ENCODE peak calls at places on chromosomes 11 and 22, in seven cellular contexts. Z is AG04450; B is colonic mucosa; A is CD4-positive, alpha-beta T cell; J is effector memory CD4-positive, alpha-beta T cell; R is PC-3; M is lower lobe of right lung. V is an unnamed sample.

GRCh38 chr11:126419801-126420729 is 64.6 kb downstream of the ST3GAL4 start:
- DNase-seq in Z (no peak), B (no peak), A (no peak), J (no peak), R (no peak), M (peak), V (no peak)

GRCh38 chr11:76443254-76443935 is 1.4 kb upstream of the EMSY start:
- DNase-seq in Z (no peak), B (no peak), A (no peak), J (no peak), R (peak), M (no peak), V (no peak)

GRCh38 chr11:62479631-62480201 is 60.9 kb downstream of the SCGB1A1 start:
- DNase-seq in Z (no peak), B (no peak), A (no peak), J (no peak), R (no peak), M (no peak), V (no peak)

GRCh38 chr11:73344191-73344607 is 32.0 kb upstream of the RELT start:
- DNase-seq in Z (no peak), B (no peak), A (no peak), J (no peak), R (no peak), M (no peak), V (peak)

GRCh38 chr11:120272303-120272702 is 32.4 kb downstream of the POU2F3 start:
- DNase-seq in Z (no peak), B (no peak), A (no peak), J (no peak), R (peak), M (no peak), V (no peak)

GRCh38 chr11:68120212-68121066 is 749 bp downstream of the CHKA start:
- DNase-seq in Z (no peak), B (peak), A (peak), J (peak), R (peak), M (peak), V (peak)

GRCh38 chr22:40040927-40041326 is 46.2 kb downstream of the FAM83F start:
- DNase-seq in Z (no peak), B (no peak), A (no peak), J (no peak), R (peak), M (no peak), V (no peak)

GRCh38 chr11:95230054-95231034 is 658 bp downstream of the SESN3 start:
- DNase-seq in Z (no peak), B (peak), A (peak), J (peak), R (no peak), M (no peak), V (no peak)

GRCh38 chr22:25935266-25936058 is 193.5 kb downstream of the MYO18B start:
- DNase-seq in Z (no peak), B (no peak), A (no peak), J (no peak), R (no peak), M (no peak), V (no peak)

GRCh38 chr11:17581036-17581731 is 34.1 kb downstream of the OTOG start:
- DNase-seq in Z (no peak), B (no peak), A (no peak), J (no peak), R (no peak), M (no peak), V (no peak)

GRCh38 chr11:30585067-30585891 is 874 bp downstream of the MPPED2 start:
- DNase-seq in Z (no peak), B (no peak), A (no peak), J (no peak), R (no peak), M (peak), V (peak)

GRCh38 chr22:50600541-50600940 is at the start of gene MAPK8IP2:
- DNase-seq in Z (no peak), B (no peak), A (no peak), J (no peak), R (peak), M (no peak), V (peak)

GRCh38 chr11:102476812-102477211 is 24.2 kb upstream of the TMEM123 start:
- DNase-seq in Z (no peak), B (peak), A (peak), J (no peak), R (peak), M (no peak), V (no peak)

GRCh38 chr11:69603978-69604524 is 36.9 kb upstream of the CCND1 start:
- DNase-seq in Z (no peak), B (no peak), A (no peak), J (no peak), R (no peak), M (no peak), V (no peak)

GRCh38 chr11:65301491-65302329 is 13.0 kb upstream of the CDC42EP2 start:
- DNase-seq in Z (no peak), B (no peak), A (no peak), J (no peak), R (no peak), M (peak), V (peak)

GRCh38 chr11:123841189-123841588 is 35.0 kb upstream of the OR6M1 start:
- DNase-seq in Z (no peak), B (no peak), A (no peak), J (no peak), R (no peak), M (no peak), V (no peak)

GRCh38 chr22:31446208-31446607 is 43.4 kb downstream of the EIF4ENIF1 start:
- DNase-seq in Z (no peak), B (no peak), A (no peak), J (no peak), R (no peak), M (no peak), V (no peak)

GRCh38 chr11:78161937-78162336 is 22.5 kb upstream of the ALG8 start:
- DNase-seq in Z (no peak), B (no peak), A (no peak), J (no peak), R (no peak), M (no peak), V (peak)

GRCh38 chr11:117856252-117856651 is 20.2 kb downstream of the FXYD6 start:
- DNase-seq in Z (no peak), B (no peak), A (no peak), J (no peak), R (no peak), M (no peak), V (no peak)

GRCh38 chr11:31557991-31558390 is 48.4 kb downstream of the ELP4 start:
- DNase-seq in Z (no peak), B (no peak), A (no peak), J (no peak), R (no peak), M (no peak), V (no peak)

GRCh38 chr11:16194566-16194965 is 161.8 kb downstream of the SOX6 start:
- DNase-seq in Z (no peak), B (no peak), A (no peak), J (no peak), R (no peak), M (no peak), V (no peak)

GRCh38 chr11:129131361-129131760 is 60.8 kb downstream of the ARHGAP32 start:
- DNase-seq in Z (no peak), B (no peak), A (no peak), J (no peak), R (no peak), M (no peak), V (no peak)

GRCh38 chr22:29799217-29799680 is 32.1 kb downstream of the UQCR10 start:
- DNase-seq in Z (peak), B (peak), A (no peak), J (no peak), R (peak), M (peak), V (peak)

GRCh38 chr11:28702871-28703270 is 594.7 kb downstream of the METTL15 start:
- DNase-seq in Z (no peak), B (no peak), A (no peak), J (no peak), R (peak), M (no peak), V (no peak)

GRCh38 chr22:29314537-29315285 is 786 bp downstream of the RASL10A start:
- DNase-seq in Z (no peak), B (peak), A (no peak), J (no peak), R (peak), M (peak), V (peak)

GRCh38 chr11:116696381-116696941 is 76.3 kb downstream of the BUD13 start:
- DNase-seq in Z (no peak), B (peak), A (no peak), J (no peak), R (peak), M (no peak), V (peak)

GRCh38 chr11:951507-951906 is 25.8 kb downstream of the AP2A2 start:
- DNase-seq in Z (no peak), B (no peak), A (no peak), J (no peak), R (no peak), M (no peak), V (no peak)

GRCh38 chr11:123060265-123061000 is 1.5 kb downstream of the HSPA8 start:
- DNase-seq in Z (no peak), B (no peak), A (no peak), J (no peak), R (no peak), M (no peak), V (no peak)

GRCh38 chr11:33944345-33944692 is 52.4 kb upstream of the LMO2 start:
- DNase-seq in Z (no peak), B (no peak), A (no peak), J (no peak), R (no peak), M (no peak), V (no peak)

GRCh38 chr11:108727665-108728064 is 62.8 kb downstream of the DDX10 start:
- DNase-seq in Z (no peak), B (no peak), A (no peak), J (no peak), R (no peak), M (no peak), V (no peak)

GRCh38 chr11:47415949-47416472 is 7.6 kb downstream of the SLC39A13 start:
- DNase-seq in Z (peak), B (peak), A (no peak), J (no peak), R (peak), M (peak), V (no peak)

GRCh38 chr11:111344032-111344431 is 35.0 kb downstream of the POU2AF1 start:
- DNase-seq in Z (no peak), B (no peak), A (no peak), J (no peak), R (peak), M (peak), V (no peak)

GRCh38 chr11:58958500-58958899 is 19.2 kb downstream of the GLYATL1 start:
- DNase-seq in Z (no peak), B (peak), A (no peak), J (no peak), R (peak), M (no peak), V (peak)

GRCh38 chr11:107078375-107078774 is 60.1 kb upstream of the GUCY1A2 start:
- DNase-seq in Z (no peak), B (no peak), A (no peak), J (no peak), R (peak), M (no peak), V (no peak)

GRCh38 chr11:8584511-8584910 is 9.5 kb downstream of the STK33 start:
- DNase-seq in Z (no peak), B (no peak), A (no peak), J (no peak), R (no peak), M (no peak), V (no peak)

GRCh38 chr22:24028533-24028932 is 17.4 kb downstream of the CABIN1 start:
- DNase-seq in Z (no peak), B (no peak), A (no peak), J (no peak), R (no peak), M (no peak), V (no peak)

GRCh38 chr11:111942826-111943225 is 5.7 kb downstream of the DIXDC1 start:
- DNase-seq in Z (no peak), B (no peak), A (no peak), J (no peak), R (no peak), M (no peak), V (no peak)

GRCh38 chr11:107915229-107915628 is 13.0 kb upstream of the RAB39A start:
- DNase-seq in Z (no peak), B (no peak), A (no peak), J (no peak), R (no peak), M (no peak), V (no peak)

GRCh38 chr11:112215621-112216020 is 10.6 kb upstream of the PTS start:
- DNase-seq in Z (no peak), B (no peak), A (no peak), J (no peak), R (no peak), M (no peak), V (no peak)

GRCh38 chr11:111365722-111366559 is 13.1 kb downstream of the POU2AF1 start:
- DNase-seq in Z (no peak), B (no peak), A (no peak), J (no peak), R (no peak), M (no peak), V (no peak)

GRCh38 chr11:35087648-35088047 is 51.3 kb upstream of the CD44 start:
- DNase-seq in Z (no peak), B (no peak), A (no peak), J (no peak), R (no peak), M (no peak), V (no peak)

GRCh38 chr11:35089724-35090505 is 49.1 kb upstream of the CD44 start:
- DNase-seq in Z (no peak), B (no peak), A (no peak), J (no peak), R (no peak), M (no peak), V (no peak)

GRCh38 chr11:35088676-35089075 is 50.3 kb upstream of the CD44 start:
- DNase-seq in Z (no peak), B (no peak), A (no peak), J (no peak), R (peak), M (no peak), V (no peak)

GRCh38 chr11:35085766-35086165 is 53.2 kb upstream of the CD44 start:
- DNase-seq in Z (no peak), B (no peak), A (no peak), J (no peak), R (no peak), M (no peak), V (no peak)

DNA sequence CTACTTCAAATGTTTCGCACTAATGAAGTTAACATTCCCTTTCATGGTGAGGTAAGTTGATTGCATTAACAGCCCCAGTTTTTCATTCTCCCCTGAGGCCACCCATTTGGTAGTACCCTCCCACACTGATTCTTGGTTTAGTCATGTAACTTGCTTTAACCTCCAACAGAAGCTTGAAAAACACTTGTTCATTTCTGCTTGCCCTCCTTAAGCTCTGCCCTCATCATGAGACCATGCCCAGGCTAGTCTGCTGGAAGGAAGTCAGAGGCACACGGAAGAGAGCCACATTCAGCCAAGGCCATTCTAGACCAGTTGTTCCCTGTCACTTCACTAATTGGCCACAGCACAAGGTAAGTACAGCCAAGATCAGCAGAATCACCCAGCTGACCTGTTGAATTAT is 50.7 kb upstream of the CD44 start:
- DNase-seq in Z (no peak), B (no peak), A (no peak), J (no peak), R (no peak), M (no peak), V (no peak)
- H3K27ac ChIP-seq in Z (no peak), B (no peak), A (no peak), J (no peak), R (peak), M (peak), V (no peak)

DNA sequence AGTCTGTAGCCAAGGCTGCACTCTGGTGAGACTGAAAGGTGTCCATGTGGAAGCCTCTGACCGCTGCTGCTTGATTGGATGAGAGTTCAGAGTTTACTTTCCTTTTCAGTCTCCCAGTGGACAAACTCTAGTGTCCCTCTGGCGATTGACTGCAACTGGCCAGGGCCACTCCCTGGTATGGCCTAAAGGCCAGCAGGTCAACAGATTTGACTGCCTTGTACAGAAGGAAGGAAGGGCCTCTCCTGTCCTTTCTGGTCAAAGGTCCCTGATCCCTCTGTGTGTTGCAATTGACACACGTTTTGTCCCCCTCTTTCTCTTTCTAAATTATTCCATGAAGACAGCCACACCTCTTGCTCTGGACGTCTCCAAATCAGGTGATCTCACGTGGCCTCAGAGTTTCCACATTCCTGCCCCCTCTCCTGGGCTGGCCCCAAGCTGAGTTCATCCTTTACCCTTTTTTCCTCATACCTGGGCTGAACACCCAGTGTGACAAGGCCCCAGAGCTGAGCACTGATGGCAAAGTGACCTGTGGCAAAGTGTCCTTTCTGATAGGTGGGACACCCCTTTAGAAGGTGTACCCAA is 18.7 kb upstream of the FBLN1 start:
- DNase-seq in Z (no peak), B (no peak), A (no peak), J (no peak), R (no peak), M (peak), V (no peak)
- H3K27ac ChIP-seq in Z (no peak), B (no peak), A (no peak), J (no peak), R (no peak), M (no peak), V (no peak)

GRCh38 chr11:13367115-13367514 is 89.5 kb downstream of the BMAL1 start:
- DNase-seq in Z (no peak), B (no peak), A (no peak), J (no peak), R (no peak), M (no peak), V (no peak)
- H3K27ac ChIP-seq in Z (no peak), B (no peak), A (no peak), J (no peak), R (no peak), M (no peak), V (no peak)

GRCh38 chr11:86606849-86607481 is 65.5 kb downstream of the ME3 start:
- DNase-seq in Z (no peak), B (no peak), A (no peak), J (no peak), R (peak), M (no peak), V (no peak)
- H3K27ac ChIP-seq in Z (no peak), B (no peak), A (no peak), J (no peak), R (peak), M (no peak), V (peak)

GRCh38 chr11:74680035-74680671 is 51.1 kb downstream of the CHRDL2 start:
- DNase-seq in Z (no peak), B (no peak), A (no peak), J (no peak), R (no peak), M (no peak), V (no peak)
- H3K27ac ChIP-seq in Z (no peak), B (no peak), A (no peak), J (no peak), R (no peak), M (no peak), V (no peak)

DNA sequence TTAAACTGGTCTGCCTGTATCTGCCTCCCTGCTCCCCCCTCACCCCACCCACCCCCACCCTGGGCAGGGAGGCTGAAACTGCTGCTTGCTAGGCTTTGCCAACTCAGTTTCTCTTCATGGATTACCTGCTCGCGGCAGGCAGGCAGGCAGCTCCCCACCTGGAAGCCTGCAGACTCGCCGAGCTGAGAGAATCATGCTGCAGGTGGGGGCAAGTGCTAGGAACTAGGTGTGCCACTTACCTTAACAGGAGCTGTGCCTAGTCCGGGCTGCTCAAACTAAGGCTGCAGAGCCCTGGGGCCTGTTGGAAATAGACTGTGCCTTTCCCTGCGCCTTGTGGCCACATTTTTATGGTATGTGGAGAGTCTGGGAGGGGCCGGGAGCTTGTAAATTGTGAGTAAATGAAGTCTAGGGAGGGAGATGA is 30.3 kb downstream of the MARK2 start:
- DNase-seq in Z (no peak), B (peak), A (no peak), J (no peak), R (peak), M (no peak), V (no peak)
- H3K27ac ChIP-seq in Z (no peak), B (peak), A (no peak), J (peak), R (peak), M (peak), V (no peak)

GRCh38 chr11:96254087-96254486 is 88.9 kb downstream of the MAML2 start:
- DNase-seq in Z (no peak), B (no peak), A (peak), J (no peak), R (no peak), M (no peak), V (no peak)
- H3K27ac ChIP-seq in Z (no peak), B (no peak), A (peak), J (peak), R (no peak), M (peak), V (peak)

DNA sequence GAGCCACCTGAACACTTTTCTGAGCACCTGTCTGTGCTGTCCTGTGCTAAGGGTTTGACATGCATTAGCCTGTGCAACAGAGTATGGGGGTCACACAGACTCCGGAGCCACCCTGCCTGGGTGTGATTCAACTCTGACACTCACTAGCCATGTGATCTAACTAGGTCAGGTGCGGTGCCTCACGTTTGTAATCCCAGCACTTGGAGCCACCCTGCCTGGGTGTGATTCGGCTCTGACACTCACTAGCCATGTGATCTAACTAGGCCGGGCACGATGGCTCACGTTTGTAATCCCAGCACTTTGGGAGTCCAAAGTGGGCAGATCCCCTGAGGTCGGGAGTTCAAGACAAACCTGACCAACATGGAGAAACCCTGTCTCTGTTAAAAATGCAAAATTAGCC is 11.4 kb downstream of the UBE2L6 start:
- DNase-seq in Z (no peak), B (no peak), A (no peak), J (no peak), R (peak), M (no peak), V (no peak)
- H3K27ac ChIP-seq in Z (no peak), B (no peak), A (no peak), J (no peak), R (no peak), M (no peak), V (no peak)

V was measured in SK-N-SH.